ENCODE peak calls at places on chromosomes 13 and 19, in four cellular contexts. J is AG04450; B is stimulated activated CD8-positive, alpha-beta memory T cell treated with anti-CD3 and anti-CD28 coated beads, Interleukin-4, amount 100 ng/mL, for 24 hours; P is neuronal stem cell. Y is an unnamed sample.

GRCh38 chr19:5078666-5079409 is 109.9 kb downstream of the KDM4B start:
- DNase-seq in J (no peak), B (no peak), P (no peak), Y (no peak)

GRCh38 chr13:49635599-49636433 is 7.5 kb downstream of the ARL11 start:
- DNase-seq in J (peak), B (no peak), P (no peak), Y (no peak)

GRCh38 chr19:41697198-41697855 is 9.3 kb upstream of the CEACAM7 start:
- DNase-seq in J (no peak), B (no peak), P (no peak), Y (no peak)

GRCh38 chr13:93326427-93326826 is 99.8 kb downstream of the GPC6 start:
- DNase-seq in J (no peak), B (no peak), P (no peak), Y (no peak)

GRCh38 chr19:48726573-48726972 is 7.0 kb upstream of the MAMSTR start:
- DNase-seq in J (no peak), B (no peak), P (no peak), Y (peak)

GRCh38 chr13:29484236-29484635 is 111.3 kb downstream of the SLC7A1 start:
- DNase-seq in J (no peak), B (no peak), P (no peak), Y (no peak)

GRCh38 chr13:68810660-68811059 is 1297.0 kb upstream of the ATXN8OS start:
- DNase-seq in J (no peak), B (no peak), P (peak), Y (no peak)

GRCh38 chr13:83286737-83287136 is 595.5 kb downstream of the SLITRK1 start:
- DNase-seq in J (no peak), B (no peak), P (no peak), Y (no peak)

GRCh38 chr13:74136089-74136658 is 2.0 kb upstream of the KLF12 start:
- DNase-seq in J (no peak), B (no peak), P (no peak), Y (no peak)

GRCh38 chr19:3115411-3115810 is 20.4 kb upstream of the GNA15 start:
- DNase-seq in J (no peak), B (no peak), P (no peak), Y (no peak)

GRCh38 chr19:3054972-3055740 is 7.1 kb downstream of the TLE5 start:
- DNase-seq in J (no peak), B (no peak), P (no peak), Y (no peak)

GRCh38 chr19:55304980-55305379 is 20.2 kb downstream of the TMEM150B start:
- DNase-seq in J (no peak), B (no peak), P (no peak), Y (no peak)

GRCh38 chr19:17078920-17079709 is 3.5 kb downstream of the MYO9B start:
- DNase-seq in J (no peak), B (no peak), P (no peak), Y (no peak)

GRCh38 chr19:29092712-29093552 is 120.0 kb downstream of the UQCRFS1 start:
- DNase-seq in J (no peak), B (no peak), P (no peak), Y (no peak)

GRCh38 chr19:56309511-56310185 is 5.0 kb downstream of the ZSCAN5A start:
- DNase-seq in J (no peak), B (peak), P (no peak), Y (no peak)

GRCh38 chr13:110815471-110816204 is 99.2 kb downstream of the ANKRD10 start:
- DNase-seq in J (no peak), B (no peak), P (no peak), Y (no peak)